ENCODE peak calls at places on chromosome X, in four cellular contexts. One of them, this sample, is unnamed.

GRCh38 chrX:9378980-9379696 is 85.7 kb upstream of the TBL1X start:
- DNase-seq in lower leg skin: no peak
- DNase-seq in uterus: no peak
- DNase-seq in NB4: peak; percentile 79
- DNase-seq in this sample: no peak

GRCh38 chrX:48713847-48714246 is 17.3 kb downstream of the SUV39H1 start:
- DNase-seq in NB4: no peak
- DNase-seq in lower leg skin: no peak
- DNase-seq in uterus: no peak
- DNase-seq in this sample: no peak

GRCh38 chrX:53237056-53237455 is 12.0 kb upstream of the KDM5C start:
- DNase-seq in lower leg skin: no peak
- DNase-seq in uterus: no peak
- DNase-seq in NB4: no peak
- DNase-seq in this sample: no peak

GRCh38 chrX:42149281-42149680 is 225.9 kb upstream of the CASK start:
- DNase-seq in uterus: no peak
- DNase-seq in NB4: no peak
- DNase-seq in lower leg skin: no peak
- DNase-seq in this sample: no peak

GRCh38 chrX:113966791-113967190 is 617.1 kb upstream of the HTR2C start:
- DNase-seq in NB4: no peak
- DNase-seq in lower leg skin: no peak
- DNase-seq in uterus: no peak
- DNase-seq in this sample: no peak

GRCh38 chrX:112672788-112673560 is 6.8 kb downstream of the LHFPL1 start:
- DNase-seq in uterus: no peak
- DNase-seq in lower leg skin: no peak
- DNase-seq in NB4: no peak
- DNase-seq in this sample: no peak

GRCh38 chrX:30822068-30822671 is 66.9 kb downstream of the TAB3 start:
- DNase-seq in lower leg skin: no peak
- DNase-seq in NB4: peak; percentile 7
- DNase-seq in uterus: no peak
- DNase-seq in this sample: no peak

GRCh38 chrX:13357925-13358324 is 38.1 kb upstream of the ATXN3L start:
- DNase-seq in NB4: no peak
- DNase-seq in uterus: no peak
- DNase-seq in lower leg skin: peak; percentile 19
- DNase-seq in this sample: no peak

GRCh38 chrX:16882188-16882587 is 12.0 kb upstream of the RBBP7 start:
- DNase-seq in NB4: peak; percentile 50
- DNase-seq in uterus: peak; percentile 47
- DNase-seq in lower leg skin: no peak
- DNase-seq in this sample: no peak

GRCh38 chrX:16834811-16835210 is 35.4 kb downstream of the RBBP7 start:
- DNase-seq in lower leg skin: no peak
- DNase-seq in NB4: no peak
- DNase-seq in uterus: no peak
- DNase-seq in this sample: no peak

GRCh38 chrX:138986235-138986634 is 274.7 kb upstream of the FGF13 start:
- DNase-seq in NB4: no peak
- DNase-seq in uterus: no peak
- DNase-seq in lower leg skin: no peak
- DNase-seq in this sample: no peak

DNA sequence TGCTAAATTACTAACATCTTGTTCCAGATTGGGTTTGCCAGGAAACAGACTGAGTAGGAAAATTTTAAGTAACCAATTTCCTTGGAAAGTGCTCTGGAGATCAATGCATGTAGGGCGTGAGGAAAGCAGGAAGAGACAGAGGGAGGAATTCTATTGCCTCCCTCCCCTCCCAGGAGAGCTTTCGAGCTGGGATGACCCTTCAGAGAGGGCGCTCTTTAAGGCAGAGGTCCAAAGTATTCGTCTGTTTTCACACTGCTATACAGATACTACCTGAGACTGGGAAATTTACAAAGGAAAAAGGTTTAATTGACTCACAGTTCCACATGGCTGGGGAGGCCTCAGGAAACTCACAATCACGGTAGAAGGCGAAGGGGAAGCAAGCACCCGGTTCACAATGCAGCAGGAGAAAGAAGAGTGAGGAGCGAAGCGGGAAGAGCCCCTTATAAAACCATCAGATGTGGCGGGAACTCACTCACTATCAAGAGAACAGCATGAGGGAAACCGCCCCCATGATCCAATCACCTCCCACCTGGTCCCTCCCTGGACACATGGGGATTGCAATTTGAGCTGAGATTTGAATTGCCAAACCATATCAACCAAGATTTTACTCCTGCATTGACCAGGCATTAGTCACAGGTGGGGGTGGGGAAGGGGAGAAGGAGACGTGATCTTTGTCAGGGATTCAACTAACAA is 63.7 kb downstream of the SLITRK2 start:
- DNase-seq in uterus: no peak
- DNase-seq in NB4: no peak
- DNase-seq in lower leg skin: no peak
- DNase-seq in this sample: no peak
- TF ChIP-seq POLR2A in uterus: no peak
- TF ChIP-seq POLR2A in NB4: no peak
- TF ChIP-seq POLR2A in lower leg skin: no peak
- TF ChIP-seq POLR2A in this sample: no peak

GRCh38 chrX:152813211-152813610 is 17.3 kb downstream of the CETN2 start:
- DNase-seq in uterus: no peak
- DNase-seq in NB4: no peak
- DNase-seq in lower leg skin: no peak
- DNase-seq in this sample: no peak

GRCh38 chrX:152819271-152819670 is 11.3 kb downstream of the CETN2 start:
- DNase-seq in NB4: no peak
- DNase-seq in lower leg skin: no peak
- DNase-seq in uterus: no peak
- DNase-seq in this sample: no peak

GRCh38 chrX:152814048-152814447 is 16.5 kb downstream of the CETN2 start:
- DNase-seq in NB4: no peak
- DNase-seq in uterus: no peak
- DNase-seq in lower leg skin: no peak
- DNase-seq in this sample: no peak

GRCh38 chrX:152819732-152820131 is 10.8 kb downstream of the CETN2 start:
- DNase-seq in NB4: no peak
- DNase-seq in uterus: no peak
- DNase-seq in lower leg skin: no peak
- DNase-seq in this sample: peak; percentile 58

GRCh38 chrX:152817082-152817744 is 13.3 kb downstream of the CETN2 start:
- DNase-seq in lower leg skin: no peak
- DNase-seq in uterus: no peak
- DNase-seq in NB4: peak; percentile 32
- DNase-seq in this sample: no peak
- TF ChIP-seq CTCF in lower leg skin: no peak
- TF ChIP-seq CTCF in uterus: no peak
- TF ChIP-seq CTCF in NB4: peak; percentile 44
- TF ChIP-seq CTCF in this sample: no peak

DNA sequence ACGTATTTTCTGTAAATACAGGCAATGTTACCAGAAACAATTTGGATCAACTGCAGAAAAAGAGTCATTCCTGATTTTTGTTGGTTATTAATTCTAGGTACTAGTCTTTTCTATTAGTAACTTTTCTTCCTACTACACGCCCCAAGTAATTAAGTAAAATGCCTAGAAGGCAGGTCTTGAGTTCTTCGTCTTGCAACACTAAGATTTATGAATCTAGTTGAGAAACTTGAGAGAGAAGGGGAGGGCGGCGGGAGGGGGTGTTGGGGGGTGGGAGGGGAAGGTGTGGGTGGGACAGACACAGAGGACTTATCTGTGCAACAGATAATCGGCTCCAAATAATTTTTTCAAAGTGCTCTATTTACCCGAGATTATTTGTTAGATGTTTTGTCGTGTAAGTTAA is 3.0 kb downstream of the RAP2C start:
- DNase-seq in NB4: peak; percentile 45
- DNase-seq in uterus: no peak
- DNase-seq in lower leg skin: no peak
- DNase-seq in this sample: no peak
- H3K4me3 ChIP-seq in NB4: peak overlapping the region; percentile 84
- H3K4me3 ChIP-seq in uterus: peak overlapping the region; percentile 64
- H3K4me3 ChIP-seq in lower leg skin: no peak overlapping the region
- H3K4me3 ChIP-seq in this sample: peak overlapping the region; percentile 67

GRCh38 chrX:119606508-119607389 is 525 bp upstream of the NKRF start:
- DNase-seq in NB4: no peak
- DNase-seq in uterus: no peak
- DNase-seq in lower leg skin: no peak
- DNase-seq in this sample: peak; percentile 90
- TF ChIP-seq POLR2A in NB4: no peak
- TF ChIP-seq POLR2A in uterus: peak; percentile 31
- TF ChIP-seq POLR2A in lower leg skin: no peak
- TF ChIP-seq POLR2A in this sample: no peak

DNA sequence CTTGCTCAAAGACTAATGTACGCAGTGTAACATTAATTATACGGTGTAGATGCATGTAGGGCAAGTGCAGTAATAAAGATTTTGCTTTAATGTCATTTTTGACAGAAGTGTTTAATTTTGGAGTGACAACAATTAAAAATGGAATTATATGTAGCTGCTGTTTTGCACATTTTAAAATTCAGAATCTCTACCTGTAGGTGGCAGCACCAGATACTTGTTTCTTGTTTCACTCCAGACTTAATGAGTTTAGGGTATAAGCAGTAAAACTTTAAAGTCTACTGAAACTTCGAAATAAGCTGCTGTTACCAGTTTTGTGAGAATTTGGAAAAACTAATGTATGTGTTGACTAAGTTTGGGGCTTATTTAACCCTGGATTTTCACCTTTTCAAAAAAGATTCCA is 144.9 kb downstream of the POLA1 start:
- DNase-seq in lower leg skin: no peak
- DNase-seq in NB4: peak; percentile 39
- DNase-seq in uterus: no peak
- DNase-seq in this sample: no peak
- TF ChIP-seq CTCF in lower leg skin: no peak
- TF ChIP-seq CTCF in NB4: peak; percentile 9
- TF ChIP-seq CTCF in uterus: peak; percentile 38
- TF ChIP-seq CTCF in this sample: peak; percentile 27

GRCh38 chrX:120794525-120794975 is 81.1 kb downstream of the CT47B1 start:
- DNase-seq in uterus: no peak
- DNase-seq in lower leg skin: no peak
- DNase-seq in NB4: no peak
- DNase-seq in this sample: no peak

GRCh38 chrX:120793098-120793497 is 82.6 kb downstream of the CT47B1 start:
- DNase-seq in NB4: no peak
- DNase-seq in lower leg skin: no peak
- DNase-seq in uterus: no peak
- DNase-seq in this sample: no peak

GRCh38 chrX:120790118-120790517 is 85.5 kb downstream of the CT47B1 start:
- DNase-seq in uterus: peak; percentile 15
- DNase-seq in lower leg skin: peak; percentile 13
- DNase-seq in NB4: peak; percentile 66
- DNase-seq in this sample: no peak

GRCh38 chrX:120791013-120791643 is 84.5 kb downstream of the CT47B1 start:
- DNase-seq in uterus: peak; percentile 27
- DNase-seq in NB4: peak; percentile 5
- DNase-seq in lower leg skin: peak; percentile 17
- DNase-seq in this sample: no peak

DNA sequence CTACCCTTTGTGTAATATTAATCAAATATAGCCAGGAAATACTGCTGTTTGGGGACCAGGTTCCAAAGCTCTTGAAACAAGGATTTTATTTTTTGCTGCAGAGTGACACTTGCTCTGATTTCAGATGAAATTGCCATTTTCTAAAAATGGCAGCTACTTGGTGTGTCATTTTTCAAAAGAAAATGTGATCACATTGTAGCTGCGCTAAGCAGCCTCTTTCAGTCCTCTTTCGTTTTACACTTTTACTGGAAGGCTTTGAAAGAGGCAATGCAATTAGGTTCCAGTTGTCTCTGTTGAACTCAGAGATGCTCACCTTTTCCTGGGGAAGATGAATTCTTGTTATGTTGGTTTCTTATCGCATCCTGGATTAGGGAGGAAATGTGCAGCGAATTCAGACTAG is 85.1 kb downstream of the CT47B1 start:
- DNase-seq in NB4: no peak
- DNase-seq in uterus: no peak
- DNase-seq in lower leg skin: no peak
- DNase-seq in this sample: no peak
- H3K4me3 ChIP-seq in NB4: no peak overlapping the region
- H3K4me3 ChIP-seq in uterus: no peak overlapping the region
- H3K4me3 ChIP-seq in lower leg skin: no peak overlapping the region
- H3K4me3 ChIP-seq in this sample: no peak overlapping the region

GRCh38 chrX:109536439-109537323 is at the start of gene NXT2:
- DNase-seq in NB4: peak; percentile 94
- DNase-seq in lower leg skin: peak; percentile 87
- DNase-seq in uterus: peak; percentile 87
- DNase-seq in this sample: no peak
- TF ChIP-seq POLR2A in NB4: peak; percentile 83
- TF ChIP-seq POLR2A in lower leg skin: no peak
- TF ChIP-seq POLR2A in uterus: peak; percentile 29
- TF ChIP-seq POLR2A in this sample: peak; percentile 31